ENCODE peak calls at places on chromosome 16, in eight cellular contexts. C is mesenteric fat pad; T is heart left ventricle; A is HEK293T; P is hippocampal formation; F is activated T-helper 1 cell treated with anti-CD3 and anti-CD28 coated beads, Interleukin-2, amount 50 U/mL, for 16 hours; W is left ventricle myocardium superior; G is LHCN-M2. J is an unnamed sample.

GRCh38 chr16:67641779-67642708 is 2.9 kb upstream of the CARMIL2 start:
- DNase-seq in C (no peak), T (no peak), A (no peak), P (peak), F (no peak), W (peak), G (no peak), J (peak)

GRCh38 chr16:80084614-80085013 is 456.2 kb upstream of the DYNLRB2 start:
- DNase-seq in C (no peak), T (no peak), A (peak), P (peak), F (no peak), W (peak), G (peak), J (peak)

GRCh38 chr16:55044366-55044975 is 113.8 kb downstream of the IRX5 start:
- DNase-seq in C (peak), T (no peak), A (no peak), P (no peak), F (no peak), W (no peak), G (no peak), J (no peak)

GRCh38 chr16:81494888-81495287 is 50.3 kb downstream of the CMIP start:
- DNase-seq in C (no peak), T (no peak), A (no peak), P (no peak), F (no peak), W (no peak), G (no peak), J (no peak)

GRCh38 chr16:48978501-48978900 is 303.1 kb downstream of the CBLN1 start:
- DNase-seq in C (no peak), T (no peak), A (no peak), P (no peak), F (no peak), W (no peak), G (peak), J (no peak)

GRCh38 chr16:89922884-89923639 is at the start of gene TUBB3:
- DNase-seq in C (no peak), T (peak), A (peak), P (peak), F (no peak), W (peak), G (peak), J (peak)

GRCh38 chr16:1300664-1301476 is 8.6 kb upstream of the UBE2I start:
- DNase-seq in C (peak), T (peak), A (peak), P (no peak), F (peak), W (peak), G (peak), J (peak)

GRCh38 chr16:53766304-53767016 is 62.5 kb downstream of the FTO start:
- DNase-seq in C (no peak), T (no peak), A (no peak), P (no peak), F (no peak), W (no peak), G (no peak), J (no peak)

GRCh38 chr16:71367243-71367976 is 8.9 kb downstream of the CALB2 start:
- DNase-seq in C (no peak), T (no peak), A (peak), P (no peak), F (peak), W (peak), G (peak), J (peak)

GRCh38 chr16:23699100-23699499 is 13.9 kb downstream of the ERN2 start:
- DNase-seq in C (no peak), T (no peak), A (no peak), P (no peak), F (no peak), W (no peak), G (no peak), J (no peak)

GRCh38 chr16:86035906-86036305 is 136.9 kb downstream of the IRF8 start:
- DNase-seq in C (peak), T (no peak), A (no peak), P (no peak), F (no peak), W (no peak), G (no peak), J (no peak)

GRCh38 chr16:563072-563644 is 3.0 kb downstream of the PRR35 start:
- DNase-seq in C (no peak), T (no peak), A (no peak), P (no peak), F (no peak), W (no peak), G (no peak), J (no peak)

GRCh38 chr16:72241930-72242329 is 70.0 kb upstream of the PMFBP1 start:
- DNase-seq in C (no peak), T (no peak), A (peak), P (peak), F (no peak), W (no peak), G (peak), J (no peak)

GRCh38 chr16:58836427-58836826 is 102.3 kb upstream of the GOT2 start:
- DNase-seq in C (no peak), T (no peak), A (no peak), P (no peak), F (no peak), W (no peak), G (no peak), J (no peak)

GRCh38 chr16:13961099-13961811 is 41.3 kb downstream of the ERCC4 start:
- DNase-seq in C (no peak), T (no peak), A (peak), P (no peak), F (no peak), W (no peak), G (peak), J (no peak)

GRCh38 chr16:58002936-58003335 is 1.7 kb downstream of the USB1 start:
- DNase-seq in C (no peak), T (peak), A (no peak), P (no peak), F (no peak), W (no peak), G (no peak), J (no peak)

GRCh38 chr16:69941251-69942098 is 9.7 kb upstream of the CLEC18A start:
- DNase-seq in C (peak), T (no peak), A (no peak), P (no peak), F (no peak), W (peak), G (no peak), J (no peak)

GRCh38 chr16:12300946-12301500 is 324.5 kb downstream of the SNX29 start:
- DNase-seq in C (no peak), T (no peak), A (no peak), P (no peak), F (no peak), W (no peak), G (no peak), J (no peak)

GRCh38 chr16:56970934-56971767 is 9.4 kb downstream of the CETP start:
- DNase-seq in C (no peak), T (no peak), A (no peak), P (no peak), F (no peak), W (no peak), G (no peak), J (no peak)

GRCh38 chr16:84735846-84736586 is 36.2 kb downstream of the USP10 start:
- DNase-seq in C (no peak), T (peak), A (no peak), P (no peak), F (no peak), W (peak), G (no peak), J (no peak)

GRCh38 chr16:1706386-1707192 is 594 bp downstream of the MAPK8IP3 start:
- DNase-seq in C (no peak), T (no peak), A (no peak), P (no peak), F (peak), W (no peak), G (peak), J (no peak)

GRCh38 chr16:1308036-1308976 is 1.1 kb upstream of the UBE2I start:
- DNase-seq in C (no peak), T (peak), A (no peak), P (no peak), F (no peak), W (no peak), G (peak), J (no peak)